ENCODE peak calls at places on chromosome 5, in eight cellular contexts. F is spleen, R is psoas muscle, O is mucosa of descending colon, S is cardiac muscle cell, W is left ventricle myocardium inferior, U is esophagus muscularis mucosa, T is thyroid gland. K is an unnamed sample.
A peak's percentile ranks its signal among the peaks of the same experiment; 100 is the strongest.

GRCh38 chr5:146409081-146409671 is 38.0 kb upstream of the TCERG1 start:
- DNase-seq in F (no peak), R (no peak), O (no peak), S (no peak), W (no peak), U (peak; percentile 31), T (no peak), K (no peak)

GRCh38 chr5:140857987-140858240 is 2.2 kb downstream of the PCDHA10 start:
- DNase-seq in F (no peak), R (peak; percentile 11), O (no peak), S (no peak), W (no peak), U (no peak), T (no peak), K (no peak)

GRCh38 chr5:134846641-134846960 is 833 bp downstream of the C5orf24 start:
- DNase-seq in F (no peak), R (no peak), O (no peak), S (peak; percentile 30), W (no peak), U (no peak), T (no peak), K (no peak)

GRCh38 chr5:42423285-42424152 is at the start of gene GHR:
- DNase-seq in F (peak; percentile 80), R (peak; percentile 81), O (peak; percentile 84), S (peak; percentile 94), W (peak; percentile 80), U (peak; percentile 94), T (peak; percentile 88), K (peak; percentile 86)

GRCh38 chr5:149702953-149703646 is 27.0 kb upstream of the PPARGC1B start:
- DNase-seq in F (no peak), R (no peak), O (no peak), S (no peak), W (no peak), U (no peak), T (no peak), K (no peak)

GRCh38 chr5:96243862-96244261 is 189.2 kb downstream of the PCSK1 start:
- DNase-seq in F (no peak), R (no peak), O (no peak), S (no peak), W (no peak), U (no peak), T (no peak), K (no peak)

GRCh38 chr5:129018836-129019235 is 53.5 kb downstream of the SLC27A6 start:
- DNase-seq in F (no peak), R (no peak), O (no peak), S (no peak), W (no peak), U (no peak), T (no peak), K (no peak)

GRCh38 chr5:93874080-93874479 is 132.7 kb upstream of the POU5F2 start:
- DNase-seq in F (no peak), R (no peak), O (no peak), S (no peak), W (no peak), U (no peak), T (no peak), K (no peak)

GRCh38 chr5:119873611-119874010 is 244.3 kb downstream of the FAM170A start:
- DNase-seq in F (no peak), R (no peak), O (no peak), S (no peak), W (no peak), U (no peak), T (no peak), K (no peak)

GRCh38 chr5:64569880-64570279 is 64.1 kb downstream of the RGS7BP start:
- DNase-seq in F (no peak), R (no peak), O (no peak), S (no peak), W (no peak), U (no peak), T (no peak), K (no peak)

GRCh38 chr5:7742241-7742656 is 108.7 kb downstream of the CFAP90 start:
- DNase-seq in F (no peak), R (no peak), O (no peak), S (no peak), W (no peak), U (no peak), T (no peak), K (no peak)

GRCh38 chr5:181052526-181052927 is 12.5 kb downstream of the BTNL9 start:
- DNase-seq in F (peak; percentile 80), R (no peak), O (peak; percentile 12), S (no peak), W (peak; percentile 26), U (no peak), T (no peak), K (peak; percentile 66)

GRCh38 chr5:158812381-158812780 is 287.3 kb downstream of the EBF1 start:
- DNase-seq in F (peak; percentile 91), R (peak; percentile 22), O (peak; percentile 19), S (no peak), W (peak; percentile 18), U (peak; percentile 72), T (peak; percentile 36), K (no peak)

GRCh38 chr5:75239681-75240080 is 3.0 kb upstream of the ANKRD31 start:
- DNase-seq in F (no peak), R (no peak), O (no peak), S (no peak), W (no peak), U (no peak), T (no peak), K (no peak)

GRCh38 chr5:80934751-80935150 is 25.4 kb upstream of the RASGRF2 start:
- DNase-seq in F (no peak), R (no peak), O (no peak), S (no peak), W (no peak), U (peak; percentile 64), T (no peak), K (no peak)

GRCh38 chr5:80937591-80937990 is 22.6 kb upstream of the RASGRF2 start:
- DNase-seq in F (no peak), R (no peak), O (no peak), S (no peak), W (no peak), U (peak; percentile 79), T (no peak), K (no peak)

GRCh38 chr5:80933061-80933460 is 27.1 kb upstream of the RASGRF2 start:
- DNase-seq in F (no peak), R (no peak), O (no peak), S (no peak), W (no peak), U (peak; percentile 53), T (no peak), K (no peak)

GRCh38 chr5:80931423-80931822 is 28.7 kb upstream of the RASGRF2 start:
- DNase-seq in F (no peak), R (no peak), O (no peak), S (no peak), W (no peak), U (peak; percentile 31), T (no peak), K (no peak)

DNA sequence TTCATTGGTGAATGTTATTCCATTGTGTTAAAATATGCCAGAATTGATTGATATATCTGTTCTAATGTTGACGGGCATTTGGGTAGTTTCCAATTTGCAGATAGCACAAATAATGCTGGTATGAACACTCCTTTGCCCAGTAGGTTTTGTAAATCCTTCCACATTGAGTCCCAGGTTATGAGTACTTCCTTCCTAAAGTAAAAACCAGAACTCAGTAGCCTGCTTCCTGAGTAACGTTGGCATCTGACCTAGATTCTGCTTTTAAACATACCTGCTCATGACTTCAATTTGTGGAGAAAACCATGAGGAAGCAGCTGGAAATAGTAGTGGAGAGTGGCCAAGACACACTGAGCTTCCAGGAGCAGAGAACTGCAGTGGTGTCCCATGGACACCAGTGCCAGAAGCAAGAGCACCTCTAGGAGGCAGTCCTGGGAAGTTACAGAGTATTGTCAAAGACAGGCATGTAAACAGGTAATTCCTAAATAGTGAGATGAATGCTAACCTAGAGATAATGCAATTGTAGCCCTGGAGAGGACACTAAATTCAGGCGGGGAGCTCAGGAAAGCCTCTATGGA is 24.3 kb upstream of the RASGRF2 start:
- DNase-seq in F (no peak), R (no peak), O (peak; percentile 15), S (no peak), W (no peak), U (peak; percentile 24), T (no peak), K (no peak)
- TF ChIP-seq CTCF in F (no peak), R (no peak), O (no peak), S (no peak), W (no peak), U (no peak), T (no peak), K (no peak)

DNA sequence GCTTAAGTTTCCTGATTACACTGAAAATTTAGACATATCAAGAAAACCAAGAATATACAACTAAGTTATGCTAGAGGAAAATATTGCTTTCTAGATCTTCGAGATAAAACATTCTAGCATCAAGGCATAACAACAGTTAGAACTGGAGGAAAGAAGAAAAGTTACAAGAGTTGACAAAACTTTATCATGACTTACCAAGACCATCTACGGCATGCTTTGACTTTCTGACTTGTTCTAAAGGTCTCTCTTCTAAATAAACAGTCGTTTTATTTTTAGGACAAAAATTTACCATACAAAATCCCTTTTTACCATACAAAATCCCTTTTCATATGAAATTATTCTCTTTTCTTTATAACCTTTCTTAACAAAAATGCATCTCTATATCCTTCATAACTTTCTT is 1110.1 kb upstream of the CDH10 start:
- DNase-seq in F (no peak), R (no peak), O (no peak), S (no peak), W (no peak), U (no peak), T (no peak), K (no peak)
- H3K9me3 ChIP-seq in F (peaks cover 65% of the 10 kb centered on the region), R (no peaks in the 10 kb centered on the region), O (peaks cover 74% of the 10 kb centered on the region), S (no peaks in the 10 kb centered on the region), W (peaks cover 33% of the 10 kb centered on the region), U (no peaks in the 10 kb centered on the region), T (no peaks in the 10 kb centered on the region), K (no peaks in the 10 kb centered on the region)

GRCh38 chr5:138491669-138492551 is 26.6 kb downstream of the EGR1 start:
- DNase-seq in F (peak; percentile 97), R (peak; percentile 94), O (peak; percentile 85), S (peak; percentile 95), W (peak; percentile 92), U (peak; percentile 95), T (peak; percentile 94), K (peak; percentile 96)

GRCh38 chr5:138491284-138491648 is 26.0 kb downstream of the EGR1 start:
- DNase-seq in F (no peak), R (no peak), O (no peak), S (no peak), W (no peak), U (no peak), T (no peak), K (no peak)

GRCh38 chr5:138489705-138490104 is 24.4 kb downstream of the EGR1 start:
- DNase-seq in F (no peak), R (no peak), O (no peak), S (no peak), W (no peak), U (no peak), T (no peak), K (no peak)

GRCh38 chr5:138492552-138493045 is 27.3 kb downstream of the EGR1 start:
- DNase-seq in F (no peak), R (no peak), O (no peak), S (no peak), W (no peak), U (no peak), T (no peak), K (no peak)

GRCh38 chr5:138490648-138491283 is 25.5 kb downstream of the EGR1 start:
- DNase-seq in F (no peak), R (no peak), O (no peak), S (no peak), W (no peak), U (no peak), T (no peak), K (no peak)
- H3K4me1 ChIP-seq in F (peaks cover 32% of the 10 kb centered on the region), R (peaks cover 10% of the 10 kb centered on the region), O (peaks cover 16% of the 10 kb centered on the region), S (peaks cover 33% of the 10 kb centered on the region), W (peaks cover 34% of the 10 kb centered on the region), U (peaks cover 29% of the 10 kb centered on the region), T (peaks cover 23% of the 10 kb centered on the region), K (peaks cover 12% of the 10 kb centered on the region)

GRCh38 chr5:167970002-167970401 is 321.4 kb upstream of the WWC1 start:
- DNase-seq in F (no peak), R (no peak), O (no peak), S (no peak), W (no peak), U (no peak), T (no peak), K (no peak)
- TF ChIP-seq CTCF in F (no peak), R (no peak), O (no peak), S (no peak), W (no peak), U (no peak), T (no peak), K (no peak)

K was measured in upper lobe of right lung.